ENCODE peak calls at places on chromosomes 11 and 22, in seven cellular contexts. S is HCT116, L is IMR-90, C is body of pancreas, D is A549, E is ovary, J is spleen. H is an unnamed sample.

GRCh38 chr11:26930518-26931247 is 63.2 kb upstream of the FIBIN start:
- DNase-seq in S (no peak), L (peak), C (no peak), D (no peak), E (no peak), J (no peak), H (no peak)

GRCh38 chr22:44172370-44173108 is 8.2 kb upstream of the PARVG start:
- DNase-seq in S (no peak), L (no peak), C (peak), D (no peak), E (no peak), J (peak), H (peak)

GRCh38 chr11:19988598-19988997 is 171.7 kb downstream of the DBX1 start:
- DNase-seq in S (peak), L (peak), C (no peak), D (no peak), E (peak), J (no peak), H (no peak)

GRCh38 chr22:19733755-19734154 is 10.4 kb downstream of the GP1BB start:
- DNase-seq in S (no peak), L (no peak), C (no peak), D (no peak), E (no peak), J (no peak), H (no peak)

GRCh38 chr11:121688860-121689614 is 236.3 kb upstream of the SORL1-AS1 start:
- DNase-seq in S (peak), L (no peak), C (peak), D (no peak), E (no peak), J (no peak), H (no peak)

GRCh38 chr11:118004543-118005223 is 18.5 kb downstream of the IL10RA start:
- DNase-seq in S (no peak), L (no peak), C (no peak), D (no peak), E (no peak), J (no peak), H (no peak)

GRCh38 chr11:7019500-7020182 is 505 bp downstream of the ZNF214 start:
- DNase-seq in S (no peak), L (peak), C (peak), D (no peak), E (peak), J (no peak), H (peak)

GRCh38 chr22:20569059-20570058 is 61.9 kb downstream of the MED15 start:
- DNase-seq in S (peak), L (peak), C (peak), D (peak), E (peak), J (peak), H (peak)

GRCh38 chr11:64324692-64325469 is 7.0 kb downstream of the PRDX5 start:
- DNase-seq in S (no peak), L (no peak), C (no peak), D (no peak), E (no peak), J (no peak), H (no peak)

GRCh38 chr22:50084570-50084969 is 656 bp downstream of the MLC1 start:
- DNase-seq in S (no peak), L (no peak), C (no peak), D (no peak), E (no peak), J (peak), H (no peak)

GRCh38 chr11:124756033-124756752 is 4.1 kb upstream of the VSIG2 start:
- DNase-seq in S (no peak), L (no peak), C (no peak), D (no peak), E (no peak), J (no peak), H (no peak)

GRCh38 chr11:114302663-114303062 is 6.5 kb downstream of the NNMT start:
- DNase-seq in S (no peak), L (no peak), C (no peak), D (no peak), E (no peak), J (no peak), H (no peak)

GRCh38 chr22:26302726-26303125 is 126.3 kb upstream of the ASPHD2 start:
- DNase-seq in S (no peak), L (no peak), C (no peak), D (no peak), E (no peak), J (no peak), H (no peak)

GRCh38 chr11:62217191-62217748 is 8.8 kb downstream of the SCGB2A1 start:
- DNase-seq in S (no peak), L (no peak), C (no peak), D (no peak), E (no peak), J (no peak), H (no peak)

DNA sequence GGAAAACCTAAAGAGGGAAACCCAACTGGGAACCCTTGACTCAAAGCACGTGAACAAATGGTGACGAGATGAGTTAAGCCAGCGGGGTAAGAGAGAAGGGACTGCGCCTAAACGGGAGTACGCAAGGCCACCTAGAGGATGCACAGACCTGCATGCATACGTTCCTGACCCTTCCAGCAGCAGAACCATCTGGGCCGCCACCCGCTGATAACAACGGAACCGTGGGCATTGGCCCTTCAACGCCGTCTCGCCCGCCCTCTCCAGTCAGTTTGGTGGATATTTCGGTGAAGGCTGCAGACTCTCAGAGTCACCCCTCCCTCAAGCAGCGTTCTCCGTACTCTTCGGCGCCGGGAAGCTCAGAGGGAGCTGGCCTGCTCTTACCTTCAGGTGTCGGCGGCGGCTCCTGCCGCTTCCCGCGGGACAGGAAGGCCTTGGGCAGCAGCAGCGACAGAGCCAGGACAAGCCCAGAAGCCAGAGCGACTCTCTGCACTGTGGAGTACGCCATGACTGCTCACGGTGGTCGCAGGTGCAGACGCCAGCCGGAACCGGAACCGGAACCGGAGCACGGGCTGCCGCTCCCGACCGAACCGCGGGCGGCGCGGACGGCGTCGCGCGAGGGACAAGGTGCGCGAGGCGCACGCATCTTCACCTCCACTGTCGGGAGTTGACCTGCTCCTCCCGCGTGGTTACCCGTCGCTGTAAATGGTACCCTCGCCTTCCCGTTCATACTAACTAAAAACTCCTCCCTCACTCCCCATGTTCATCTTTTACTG is at the start of gene RIC3:
- DNase-seq in S (no peak), L (no peak), C (peak), D (no peak), E (peak), J (peak), H (no peak)
- TF ChIP-seq POLR2A in S (no peak), L (no peak), C (peak), D (no peak), E (no peak), J (no peak), H (no peak)

GRCh38 chr11:109994896-109995295 is 98.3 kb upstream of the ZC3H12C start:
- DNase-seq in S (no peak), L (no peak), C (no peak), D (no peak), E (no peak), J (no peak), H (no peak)
- TF ChIP-seq CTCF in S (no peak), L (no peak), C (no peak), D (no peak), E (no peak), J (no peak), H (no peak)

DNA sequence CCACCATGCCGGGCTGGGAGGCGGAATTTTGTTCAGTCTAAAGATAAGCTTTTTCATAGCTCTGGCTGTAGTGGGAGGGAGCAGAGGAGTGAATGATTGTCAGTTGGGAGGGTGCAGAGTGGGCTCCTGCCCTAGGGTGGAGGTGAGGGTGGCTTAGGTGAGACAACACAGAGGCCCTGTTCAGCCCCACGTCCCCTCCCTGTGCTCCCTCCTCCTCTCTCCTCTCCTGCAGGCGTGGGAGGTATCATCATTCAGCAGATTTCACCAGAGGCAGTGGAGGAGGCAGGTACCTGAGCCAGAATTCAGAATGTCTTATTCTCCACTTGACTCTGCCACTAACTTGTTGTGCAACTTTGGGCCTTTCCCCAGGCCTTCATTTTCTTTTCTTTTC is 1.7 kb upstream of the THRSP start:
- DNase-seq in S (no peak), L (no peak), C (no peak), D (no peak), E (no peak), J (no peak), H (no peak)
- H3K27ac ChIP-seq in S (no peak), L (no peak), C (peak), D (no peak), E (no peak), J (no peak), H (no peak)

DNA sequence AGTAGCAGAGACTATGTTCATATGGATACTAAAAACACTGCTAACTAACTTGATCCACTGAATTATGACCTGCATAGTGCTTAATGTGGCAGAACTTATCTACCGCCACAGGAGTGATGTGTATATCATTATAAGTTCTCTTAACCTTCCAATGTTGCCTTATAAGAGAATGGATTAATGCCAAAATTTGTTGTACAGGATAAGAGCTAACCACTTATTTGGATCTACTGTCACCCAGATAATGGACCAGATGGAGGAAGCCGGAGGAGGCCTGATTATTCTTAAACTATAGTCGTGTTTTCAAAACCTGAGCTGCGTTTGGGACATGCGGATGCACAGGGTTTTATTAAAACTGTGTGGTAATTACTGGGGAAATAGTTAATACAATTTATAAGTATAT is 1.9 kb upstream of the OR51B4 start:
- DNase-seq in S (no peak), L (no peak), C (no peak), D (no peak), E (no peak), J (no peak), H (no peak)
- TF ChIP-seq POLR2A in S (no peak), L (no peak), C (no peak), D (no peak), E (no peak), J (no peak), H (no peak)

DNA sequence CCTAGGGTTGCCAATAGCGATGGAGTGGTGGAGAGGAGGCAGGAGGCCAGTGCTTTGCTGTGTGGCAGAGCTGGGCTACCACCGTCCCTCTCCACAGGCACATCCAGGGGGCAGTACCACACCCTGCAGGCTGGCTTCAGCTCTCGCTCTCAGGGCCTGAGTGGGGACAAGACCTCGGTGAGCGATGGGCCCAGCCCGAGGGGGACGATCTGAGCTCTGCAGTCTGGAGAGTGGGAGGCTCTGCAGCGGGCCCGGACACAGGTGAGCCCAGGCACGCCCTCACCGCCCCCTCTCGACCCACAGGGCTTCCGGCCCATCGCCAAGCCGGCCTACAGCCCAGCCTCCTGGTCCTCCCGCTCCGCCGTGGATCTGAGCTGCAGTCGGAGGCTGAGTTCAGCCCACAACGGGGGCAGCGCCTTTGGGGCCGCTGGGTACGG is 2.5 kb downstream of the PKP3 start:
- DNase-seq in S (no peak), L (no peak), C (no peak), D (peak), E (no peak), J (peak), H (no peak)
- TF ChIP-seq CTCF in S (no peak), L (peak), C (no peak), D (no peak), E (no peak), J (peak), H (peak)